ENCODE peak calls at places on chromosomes 11 and 22, in eight cellular contexts. G is caudate nucleus, C is lower lobe of right lung, V is psoas muscle, D is substantia nigra, T is PC-3, W is heart left ventricle, Q is AG04450. F is an unnamed sample.

GRCh38 chr22:28822930-28823481 is 22.6 kb upstream of the XBP1 start:
- DNase-seq in W (no peak), D (no peak), Q (no peak), C (no peak), G (no peak), T (no peak), V (no peak), F (no peak)

GRCh38 chr11:93570759-93571413 is 27.7 kb upstream of the SMCO4 start:
- DNase-seq in C (no peak), D (no peak), Q (no peak), T (peak), G (peak), W (peak), V (no peak), F (no peak)

GRCh38 chr11:119196833-119197483 is 9.2 kb upstream of the CBL start:
- DNase-seq in V (no peak), Q (peak), T (peak), C (peak), W (peak), G (peak), D (peak), F (peak)

GRCh38 chr11:94623120-94623735 is 56.1 kb downstream of the PIWIL4 start:
- DNase-seq in D (no peak), G (peak), W (peak), V (no peak), Q (peak), C (no peak), T (peak), F (peak)

GRCh38 chr22:41917906-41918791 is 3.3 kb upstream of the SHISA8 start:
- DNase-seq in V (peak), W (peak), C (peak), G (no peak), T (peak), D (no peak), Q (no peak), F (no peak)

GRCh38 chr11:6298605-6299004 is 21.7 kb downstream of the CAVIN3 start:
- DNase-seq in C (no peak), W (peak), Q (no peak), V (peak), G (no peak), D (no peak), T (peak), F (no peak)

GRCh38 chr11:134398079-134398444 is 14.0 kb downstream of the B3GAT1 start:
- DNase-seq in Q (no peak), D (peak), W (no peak), V (no peak), G (peak), C (no peak), T (no peak), F (no peak)

GRCh38 chr11:69647761-69648497 is 7.0 kb downstream of the CCND1 start:
- DNase-seq in V (peak), Q (no peak), C (no peak), D (no peak), T (no peak), G (no peak), W (no peak), F (no peak)

GRCh38 chr11:119315139-119316016 is 1.6 kb downstream of the MCAM start:
- DNase-seq in T (peak), Q (no peak), V (no peak), D (peak), G (peak), W (peak), C (no peak), F (peak)

GRCh38 chr11:44695169-44695833 is 31.5 kb upstream of the TSPAN18 start:
- DNase-seq in C (no peak), Q (no peak), V (no peak), W (no peak), T (no peak), G (no peak), D (no peak), F (no peak)

GRCh38 chr11:83566948-83567347 is 280.8 kb upstream of the CCDC90B start:
- DNase-seq in W (no peak), T (peak), V (no peak), D (no peak), Q (no peak), C (no peak), G (no peak), F (no peak)

GRCh38 chr22:42623756-42624446 is 9.2 kb upstream of the POLDIP3 start:
- DNase-seq in W (no peak), T (no peak), C (no peak), V (peak), Q (no peak), G (no peak), D (no peak), F (no peak)

GRCh38 chr22:48637231-48637630 is 1190.4 kb downstream of the BRD1 start:
- DNase-seq in D (no peak), Q (no peak), T (no peak), C (no peak), V (no peak), W (no peak), G (no peak), F (no peak)

GRCh38 chr22:29208879-29209623 is 3.4 kb downstream of the EMID1 start:
- DNase-seq in T (no peak), D (no peak), W (no peak), Q (no peak), C (no peak), G (peak), V (peak), F (no peak)

GRCh38 chr11:84136926-84137325 is 850.8 kb upstream of the CCDC90B start:
- DNase-seq in C (no peak), G (no peak), V (no peak), Q (no peak), D (no peak), W (no peak), T (no peak), F (no peak)

GRCh38 chr22:24054356-24054755 is 43.3 kb downstream of the CABIN1 start:
- DNase-seq in T (no peak), C (no peak), Q (no peak), D (no peak), W (no peak), V (no peak), G (no peak), F (no peak)

GRCh38 chr11:113587318-113587739 is 112.1 kb upstream of the DRD2 start:
- DNase-seq in T (peak), V (no peak), C (no peak), W (no peak), G (no peak), Q (no peak), D (no peak), F (no peak)

GRCh38 chr11:8034604-8035224 is 46.3 kb upstream of the TUB start:
- DNase-seq in W (no peak), Q (no peak), D (no peak), V (no peak), C (no peak), T (no peak), G (no peak), F (no peak)

GRCh38 chr22:19987394-19988306 is 29.0 kb downstream of the ARVCF start:
- DNase-seq in W (no peak), V (peak), T (no peak), G (no peak), D (no peak), C (no peak), Q (no peak), F (no peak)

GRCh38 chr11:33861366-33861765 is 30.5 kb downstream of the LMO2 start:
- DNase-seq in C (no peak), V (no peak), T (no peak), Q (no peak), W (no peak), D (no peak), G (no peak), F (no peak)

GRCh38 chr22:49768511-49768910 is 59.2 kb downstream of the BRD1 start:
- DNase-seq in C (peak), Q (no peak), D (no peak), V (peak), T (no peak), G (no peak), W (no peak), F (no peak)
- H3K27ac ChIP-seq in C (no peak), Q (no peak), D (no peak), V (no peak), T (no peak), G (no peak), W (no peak), F (no peak)

GRCh38 chr11:76297143-76297542 is 83.8 kb downstream of the THAP12 start:
- DNase-seq in G (no peak), C (no peak), V (no peak), Q (no peak), T (no peak), W (no peak), D (no peak), F (no peak)
- H3K27ac ChIP-seq in G (no peak), C (no peak), V (no peak), Q (no peak), T (no peak), W (no peak), D (no peak), F (no peak)

DNA sequence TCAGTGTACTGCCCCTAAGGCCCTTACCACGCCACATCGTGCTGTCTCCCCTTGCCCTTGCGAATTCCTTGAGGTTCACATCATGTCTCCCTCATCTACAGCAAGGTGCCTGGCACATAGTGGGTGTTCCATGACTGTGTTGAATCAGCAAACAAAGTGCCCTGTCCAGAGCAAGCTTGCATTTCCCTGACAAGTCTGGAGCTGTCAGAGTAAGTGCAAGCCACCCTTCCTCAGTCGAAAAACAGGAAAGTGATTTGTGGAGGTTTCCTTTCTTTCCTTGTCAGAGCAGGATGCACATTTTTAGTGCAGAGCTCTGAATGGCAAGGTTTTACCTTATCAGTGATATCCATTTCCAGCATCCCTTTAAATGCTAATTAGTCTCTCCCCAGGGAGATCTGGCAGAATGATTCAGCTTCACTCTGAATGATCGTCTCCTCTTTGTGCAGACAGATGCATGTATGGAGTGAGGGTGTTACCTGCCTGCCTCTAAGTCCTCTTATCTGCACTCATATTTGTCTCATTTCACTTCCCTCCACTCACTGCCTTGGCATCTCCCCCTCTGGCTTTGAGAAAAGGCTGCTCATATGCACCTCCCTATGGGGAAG is 331.2 kb downstream of the TMEM135 start:
- DNase-seq in C (no peak), Q (no peak), D (no peak), T (peak), G (no peak), W (no peak), V (no peak), F (no peak)
- H3K27ac ChIP-seq in C (no peak), Q (no peak), D (no peak), T (no peak), G (no peak), W (no peak), V (no peak), F (no peak)

GRCh38 chr22:50720861-50721844 is 16.9 kb upstream of the ACR start:
- DNase-seq in T (no peak), W (no peak), C (no peak), Q (no peak), G (no peak), D (no peak), V (no peak), F (no peak)
- H3K27ac ChIP-seq in T (no peak), W (no peak), C (no peak), Q (no peak), G (peak), D (peak), V (no peak), F (no peak)

GRCh38 chr11:46555269-46556054 is 38.4 kb downstream of the AMBRA1 start:
- DNase-seq in G (no peak), T (no peak), Q (no peak), V (no peak), C (no peak), W (no peak), D (no peak), F (no peak)

GRCh38 chr11:46557684-46558151 is 36.1 kb downstream of the AMBRA1 start:
- DNase-seq in D (no peak), C (no peak), Q (no peak), T (peak), G (no peak), W (no peak), V (no peak), F (no peak)

GRCh38 chr11:46562527-46562926 is 31.3 kb downstream of the AMBRA1 start:
- DNase-seq in Q (no peak), G (no peak), W (no peak), C (no peak), D (no peak), V (no peak), T (no peak), F (no peak)

GRCh38 chr11:46560300-46561025 is 33.4 kb downstream of the AMBRA1 start:
- DNase-seq in V (no peak), G (no peak), D (no peak), C (no peak), T (no peak), Q (no peak), W (no peak), F (peak)

GRCh38 chr11:46559815-46560214 is 34.0 kb downstream of the AMBRA1 start:
- DNase-seq in C (no peak), G (no peak), V (no peak), D (no peak), Q (no peak), W (no peak), T (no peak), F (no peak)
- H3K27ac ChIP-seq in C (peak), G (no peak), V (peak), D (peak), Q (no peak), W (no peak), T (no peak), F (peak)

GRCh38 chr11:11533057-11533456 is 88.7 kb downstream of the GALNT18 start:
- DNase-seq in G (no peak), C (no peak), V (no peak), D (no peak), Q (no peak), W (no peak), T (no peak), F (no peak)
- H3K27ac ChIP-seq in G (no peak), C (no peak), V (peak), D (no peak), Q (no peak), W (no peak), T (no peak), F (no peak)

GRCh38 chr22:35624547-35624946 is 7.4 kb upstream of the MB start:
- DNase-seq in C (no peak), V (no peak), G (no peak), D (no peak), Q (no peak), T (no peak), W (no peak), F (no peak)
- H3K27ac ChIP-seq in C (no peak), V (no peak), G (no peak), D (no peak), Q (no peak), T (no peak), W (no peak), F (no peak)

GRCh38 chr22:45671783-45672563 is at the start of gene ATXN10:
- DNase-seq in Q (no peak), G (peak), D (no peak), T (peak), V (peak), W (peak), C (peak), F (peak)
- H3K27ac ChIP-seq in Q (peak), G (peak), D (peak), T (peak), V (peak), W (peak), C (peak), F (peak)

GRCh38 chr11:4704790-4705334 is 278 bp downstream of the MMP26 start:
- DNase-seq in T (no peak), D (no peak), G (no peak), V (no peak), W (no peak), Q (no peak), C (no peak), F (no peak)
- H3K27ac ChIP-seq in T (no peak), D (no peak), G (no peak), V (no peak), W (no peak), Q (no peak), C (no peak), F (no peak)

GRCh38 chr22:45210577-45211431 is 29.9 kb downstream of the KIAA0930 start:
- DNase-seq in G (no peak), D (no peak), Q (no peak), V (peak), T (no peak), W (no peak), C (no peak), F (no peak)
- H3K27ac ChIP-seq in G (peak), D (peak), Q (peak), V (no peak), T (no peak), W (no peak), C (no peak), F (no peak)